ENCODE peak calls at places on chromosome 15, in nine cellular contexts. M is ACHN, D is A172, H is AG09309, X is ovary, G is astrocyte of the spinal cord, S is NCI-H1930, V is neural crest cell, Z is T-helper 9 cell. U is an unnamed sample.

GRCh38 chr15:50940506-50940905 is 32.0 kb downstream of the AP4E1 start:
- DNase-seq in D (no peak), X (no peak), S (no peak), H (no peak), Z (no peak), M (no peak), V (no peak), G (peak), U (no peak)

GRCh38 chr15:67134577-67135492 is 69.4 kb downstream of the SMAD3 start:
- DNase-seq in H (no peak), G (no peak), S (no peak), Z (no peak), X (no peak), V (no peak), M (no peak), D (no peak), U (no peak)

GRCh38 chr15:97114900-97115763 is 784.6 kb downstream of the NR2F2 start:
- DNase-seq in V (no peak), Z (no peak), D (no peak), M (no peak), S (no peak), X (no peak), G (no peak), H (no peak), U (no peak)

GRCh38 chr15:70111203-70112017 is 13.7 kb upstream of the TLE3 start:
- DNase-seq in V (peak), G (peak), H (peak), X (peak), M (peak), D (peak), S (no peak), Z (no peak), U (no peak)

GRCh38 chr15:43509002-43509922 is 8.1 kb upstream of the MAP1A start:
- DNase-seq in V (no peak), D (peak), Z (no peak), M (peak), S (no peak), H (no peak), G (no peak), X (peak), U (no peak)

GRCh38 chr15:40092416-40093223 is 16.1 kb downstream of the BMF start:
- DNase-seq in S (no peak), D (peak), G (peak), M (no peak), Z (no peak), X (peak), V (no peak), H (peak), U (no peak)

GRCh38 chr15:31498329-31498728 is 171.7 kb downstream of the KLF13 start:
- DNase-seq in V (no peak), D (no peak), S (no peak), X (no peak), G (no peak), Z (no peak), H (no peak), M (no peak), U (no peak)

GRCh38 chr15:90837052-90837621 is 31.3 kb upstream of the FURIN start:
- DNase-seq in D (no peak), H (no peak), V (no peak), S (no peak), X (no peak), M (no peak), Z (no peak), G (no peak), U (no peak)

GRCh38 chr15:57820119-57820518 is 113.6 kb downstream of the POLR2M start:
- DNase-seq in D (peak), S (no peak), H (no peak), M (no peak), Z (no peak), V (no peak), G (peak), X (no peak), U (no peak)